ENCODE peak calls at places on chromosomes 4 and X, in six cellular contexts. E, V, P, J, A and R are unnamed samples.

GRCh38 chr4:154424810-154425484 is 66.7 kb downstream of the DCHS2 start:
- DNase-seq in V (no peak), A (no peak), P (no peak), J (no peak), E (no peak), R (no peak)

GRCh38 chr4:2363951-2364653 is 54.3 kb downstream of the ZFYVE28 start:
- DNase-seq in A (no peak), P (no peak), J (no peak), E (peak; percentile 63), V (no peak), R (no peak)

GRCh38 chrX:154546354-154547244 is at the start of gene G6PD:
- DNase-seq in P (peak; percentile 75), J (peak; percentile 75), E (no peak), A (peak; percentile 92), V (peak; percentile 21), R (no peak)

GRCh38 chrX:15207994-15208393 is 61.9 kb downstream of the ASB9 start:
- DNase-seq in E (no peak), A (no peak), J (no peak), P (no peak), V (no peak), R (no peak)

GRCh38 chr4:84632092-84632491 is 49.2 kb downstream of the CDS1 start:
- DNase-seq in P (peak; percentile 27), V (no peak), E (no peak), J (no peak), A (no peak), R (no peak)

GRCh38 chr4:27318740-27319139 is 458.1 kb downstream of the STIM2 start:
- DNase-seq in A (peak; percentile 56), E (no peak), V (no peak), P (no peak), J (peak; percentile 51), R (no peak)

GRCh38 chr4:84753318-84753972 is 170.5 kb downstream of the CDS1 start:
- DNase-seq in E (no peak), J (no peak), V (no peak), A (peak; percentile 28), P (no peak), R (peak; percentile 43)

GRCh38 chrX:108399427-108400165 is 38.6 kb downstream of the COL4A6 start:
- DNase-seq in J (no peak), E (no peak), V (no peak), A (no peak), P (no peak), R (no peak)

GRCh38 chr4:185565696-185566095 is 30.4 kb upstream of the PDLIM3 start:
- DNase-seq in P (no peak), V (no peak), J (no peak), A (no peak), E (no peak), R (no peak)

GRCh38 chr4:103895876-103896465 is 176.2 kb upstream of the TACR3 start:
- DNase-seq in V (no peak), P (no peak), J (no peak), E (no peak), A (no peak), R (no peak)

GRCh38 chrX:152853986-152854385 is 23.1 kb downstream of the NSDHL start:
- DNase-seq in V (no peak), P (no peak), A (no peak), E (no peak), J (no peak), R (no peak)

GRCh38 chr4:75514949-75515612 is 808 bp downstream of the THAP6 start:
- DNase-seq in A (no peak), V (no peak), J (no peak), P (no peak), E (no peak), R (peak; percentile 2)

GRCh38 chr4:158459085-158459820 is 62.4 kb upstream of the RXFP1 start:
- DNase-seq in A (no peak), J (no peak), V (no peak), P (no peak), E (no peak), R (no peak)

GRCh38 chr4:122329876-122330595 is 48.8 kb upstream of the ADAD1 start:
- DNase-seq in A (no peak), V (no peak), P (no peak), J (no peak), E (no peak), R (no peak)

GRCh38 chr4:136581119-136581518 is 951.2 kb downstream of the PCDH18 start:
- DNase-seq in V (no peak), P (no peak), A (no peak), E (no peak), J (no peak), R (no peak)

GRCh38 chr4:126888968-126889367 is 743.8 kb upstream of the INTU start:
- DNase-seq in A (no peak), P (no peak), E (no peak), J (no peak), V (no peak), R (no peak)

GRCh38 chrX:46733226-46733625 is 25.7 kb downstream of the SLC9A7 start:
- DNase-seq in E (no peak), V (no peak), P (no peak), J (no peak), A (no peak), R (no peak)

GRCh38 chr4:67393699-67394281 is 151.5 kb downstream of the CENPC start:
- DNase-seq in E (no peak), J (peak; percentile 54), V (no peak), P (no peak), A (no peak), R (no peak)

GRCh38 chrX:70434914-70435586 is 9.6 kb upstream of the DLG3 start:
- DNase-seq in J (peak; percentile 27), E (peak; percentile 80), V (peak; percentile 13), P (peak; percentile 63), A (peak; percentile 62), R (peak; percentile 7)

GRCh38 chr4:102285831-102286230 is 59.5 kb downstream of the SLC39A8 start:
- DNase-seq in P (no peak), J (no peak), V (no peak), E (no peak), A (no peak), R (no peak)

GRCh38 chr4:43556262-43556661 is 663.7 kb downstream of the GRXCR1 start:
- DNase-seq in E (no peak), J (no peak), A (no peak), V (no peak), P (no peak), R (no peak)

GRCh38 chr4:185640809-185641675 is 105.7 kb upstream of the PDLIM3 start:
- DNase-seq in V (no peak), J (peak; percentile 32), A (no peak), E (no peak), P (no peak), R (no peak)

GRCh38 chr4:19711871-19712270 is 539.8 kb upstream of the SLIT2 start:
- DNase-seq in A (no peak), P (no peak), V (no peak), J (no peak), E (no peak), R (no peak)

GRCh38 chrX:153361781-153362397 is 27.9 kb downstream of the ZNF275 start:
- DNase-seq in A (no peak), J (no peak), V (no peak), E (no peak), P (peak; percentile 4), R (no peak)

DNA sequence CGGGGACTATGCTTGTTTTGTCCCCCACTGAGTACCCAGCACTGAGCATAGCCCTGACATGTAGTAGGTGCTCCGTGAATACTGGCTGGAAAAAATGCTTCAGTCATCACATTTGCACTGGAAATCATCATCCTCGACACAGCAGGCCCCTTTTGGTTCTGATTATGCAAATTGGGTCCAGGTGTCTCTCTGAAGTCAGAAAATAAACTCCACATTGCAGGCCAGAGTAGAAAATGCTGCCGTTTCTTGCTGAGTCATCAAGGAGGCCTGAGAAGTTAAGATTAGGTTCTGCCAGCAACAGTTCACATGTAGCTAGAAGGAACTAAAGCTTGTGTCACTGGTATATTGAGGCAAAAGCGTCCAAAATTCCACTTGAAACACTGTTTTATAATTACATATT is 15.0 kb upstream of the STK32B start:
- DNase-seq in P (no peak), V (no peak), E (peak; percentile 16), J (no peak), A (no peak), R (no peak)
- H3K27ac ChIP-seq in P (no peak overlapping the region), V (no peak overlapping the region), E (no peak overlapping the region), J (no peak overlapping the region), A (no peak overlapping the region), R (no peak overlapping the region)

DNA sequence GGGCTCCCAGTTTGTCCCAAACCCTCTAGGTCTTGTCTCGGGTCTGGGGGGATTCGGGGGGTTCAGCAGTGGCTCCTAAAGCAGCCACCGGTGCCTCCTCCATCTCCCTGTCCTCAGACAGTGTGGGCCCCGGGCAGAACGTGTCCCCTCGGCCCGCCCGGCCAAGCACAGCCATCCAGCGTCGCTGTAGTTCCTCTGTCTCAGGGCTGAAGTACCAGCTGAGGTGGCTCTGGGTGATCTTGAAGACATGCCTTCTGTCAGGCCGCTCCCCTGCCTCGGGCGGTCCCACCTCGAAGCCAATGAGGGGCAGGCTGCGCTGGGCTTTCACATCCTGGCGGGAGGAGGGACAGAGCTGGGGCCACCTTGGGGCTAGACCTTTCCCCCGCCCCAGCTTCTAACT is 5.9 kb downstream of the TSR2 start:
- DNase-seq in V (no peak), J (no peak), E (no peak), A (no peak), P (no peak), R (no peak)
- H3K27me3 ChIP-seq in V (no peaks in the 10 kb centered on the region), J (no peaks in the 10 kb centered on the region), E (no peaks in the 10 kb centered on the region), A (no peaks in the 10 kb centered on the region), P (no peaks in the 10 kb centered on the region), R (no peaks in the 10 kb centered on the region)

GRCh38 chr4:55183926-55184599 is 58.7 kb upstream of the KDR start:
- DNase-seq in E (no peak), J (no peak), A (no peak), V (no peak), P (peak; percentile 25), R (peak; percentile 33)
- H3K4me1 ChIP-seq in E (no peaks in the 10 kb centered on the region), J (no peaks in the 10 kb centered on the region), A (peaks cover 2% of the 10 kb centered on the region), V (no peaks in the 10 kb centered on the region), P (peaks cover 6% of the 10 kb centered on the region), R (peaks cover 8% of the 10 kb centered on the region)

GRCh38 chr4:39976945-39977488 is 694 bp downstream of the PDS5A start:
- DNase-seq in J (peak; percentile 52), V (peak; percentile 4), P (peak; percentile 46), E (peak; percentile 71), A (peak; percentile 82), R (peak; percentile 56)

GRCh38 chr4:39976141-39976944 is 1.4 kb downstream of the PDS5A start:
- DNase-seq in P (peak; percentile 81), J (peak; percentile 85), E (peak; percentile 86), A (peak; percentile 89), V (peak; percentile 42), R (peak; percentile 84)

GRCh38 chr4:39977489-39978377 is at the start of gene PDS5A:
- DNase-seq in J (peak; percentile 85), V (peak; percentile 73), P (peak; percentile 86), E (peak; percentile 92), A (peak; percentile 95), R (peak; percentile 88)

GRCh38 chr4:39978378-39978775 is 666 bp upstream of the PDS5A start:
- DNase-seq in J (no peak), V (no peak), E (no peak), P (no peak), A (no peak), R (no peak)

DNA sequence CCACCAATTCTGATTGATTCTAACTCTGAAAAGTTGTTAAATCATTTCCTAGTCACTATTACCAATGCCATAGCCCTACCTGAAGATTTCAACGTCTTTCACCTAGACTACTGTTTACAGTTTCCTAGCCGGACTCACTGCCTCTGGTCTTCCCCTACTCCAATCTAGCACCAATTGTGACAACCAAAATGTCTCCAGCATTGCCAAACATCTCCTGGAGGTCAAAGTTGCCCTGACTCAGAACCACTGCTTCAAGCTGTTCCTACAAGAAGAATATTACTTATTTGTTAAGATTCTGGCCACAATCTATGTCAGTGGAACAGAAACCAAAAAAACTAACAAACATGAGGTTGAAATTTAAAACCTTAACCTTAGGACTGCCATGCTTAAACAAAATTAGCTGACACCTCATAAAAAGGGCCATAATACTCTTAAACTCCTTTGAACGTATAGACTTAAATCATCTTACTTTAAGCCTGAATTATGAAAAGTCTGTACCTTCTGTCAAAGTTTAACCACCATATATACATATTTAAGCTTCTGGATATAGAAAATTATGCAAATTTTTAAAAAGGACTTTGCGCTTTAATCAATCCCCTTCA is 2.1 kb downstream of the PDS5A start:
- DNase-seq in E (peak; percentile 19), J (no peak), A (no peak), V (no peak), P (peak; percentile 26), R (no peak)
- H3K27ac ChIP-seq in E (peak overlapping the region; percentile 96), J (peak overlapping the region; percentile 43), A (no peak overlapping the region), V (peak overlapping the region; percentile 95), P (peak overlapping the region; percentile 91), R (peak overlapping the region; percentile 95)